ENCODE peak calls at places on chromosomes 7 and 10, in seven cellular contexts. One of them, this sample, is unnamed. For H3K9me2 and H4K20me1, the result is how much of the 10 kb centered on the place peaks cover.

GRCh38 chr7:70372768-70373241 is 759.1 kb upstream of the GALNT17 start:
- DNase-seq in MM.1S: no peak
- DNase-seq in GM23338: no peak
- DNase-seq in hepatocyte: no peak
- DNase-seq in HCT116: no peak
- DNase-seq in PC-9: no peak
- DNase-seq in PC-3: no peak
- DNase-seq in this sample: no peak

GRCh38 chr10:6669269-6669859 is 89.3 kb upstream of the PRKCQ start:
- DNase-seq in MM.1S: peak
- DNase-seq in GM23338: peak
- DNase-seq in hepatocyte: peak
- DNase-seq in HCT116: peak
- DNase-seq in PC-9: no peak
- DNase-seq in PC-3: peak
- DNase-seq in this sample: peak

GRCh38 chr10:29896053-29896452 is 163.3 kb downstream of the JCAD start:
- DNase-seq in MM.1S: no peak
- DNase-seq in GM23338: no peak
- DNase-seq in hepatocyte: no peak
- DNase-seq in HCT116: no peak
- DNase-seq in PC-9: no peak
- DNase-seq in PC-3: no peak
- DNase-seq in this sample: peak

GRCh38 chr10:49050338-49050737 is 65.0 kb downstream of the VSTM4 start:
- DNase-seq in MM.1S: no peak
- DNase-seq in GM23338: no peak
- DNase-seq in hepatocyte: no peak
- DNase-seq in HCT116: no peak
- DNase-seq in PC-9: no peak
- DNase-seq in PC-3: no peak
- DNase-seq in this sample: no peak

GRCh38 chr10:72525689-72526088 is 100.2 kb downstream of the MICU1 start:
- DNase-seq in MM.1S: no peak
- DNase-seq in GM23338: no peak
- DNase-seq in hepatocyte: no peak
- DNase-seq in HCT116: no peak
- DNase-seq in PC-9: no peak
- DNase-seq in PC-3: no peak
- DNase-seq in this sample: no peak

GRCh38 chr10:80491251-80492102 is 37.4 kb downstream of the TSPAN14 start:
- DNase-seq in MM.1S: no peak
- DNase-seq in GM23338: no peak
- DNase-seq in hepatocyte: no peak
- DNase-seq in HCT116: no peak
- DNase-seq in PC-9: no peak
- DNase-seq in PC-3: no peak
- DNase-seq in this sample: no peak

GRCh38 chr10:49534670-49535381 is 4.1 kb downstream of the ERCC6 start:
- DNase-seq in MM.1S: peak
- DNase-seq in GM23338: no peak
- DNase-seq in hepatocyte: no peak
- DNase-seq in HCT116: no peak
- DNase-seq in PC-9: no peak
- DNase-seq in PC-3: peak
- DNase-seq in this sample: peak

GRCh38 chr7:82442492-82443043 is 1.0 kb downstream of the CACNA2D1 start:
- DNase-seq in MM.1S: no peak
- DNase-seq in GM23338: peak
- DNase-seq in hepatocyte: peak
- DNase-seq in HCT116: no peak
- DNase-seq in PC-9: no peak
- DNase-seq in PC-3: no peak
- DNase-seq in this sample: no peak

GRCh38 chr10:98135222-98135899 is 904 bp downstream of the R3HCC1L start:
- DNase-seq in MM.1S: no peak
- DNase-seq in GM23338: peak
- DNase-seq in hepatocyte: no peak
- DNase-seq in HCT116: no peak
- DNase-seq in PC-9: no peak
- DNase-seq in PC-3: no peak
- DNase-seq in this sample: no peak

GRCh38 chr7:80481196-80481884 is 30.5 kb downstream of the GNAT3 start:
- DNase-seq in MM.1S: no peak
- DNase-seq in GM23338: peak
- DNase-seq in hepatocyte: no peak
- DNase-seq in HCT116: no peak
- DNase-seq in PC-9: peak
- DNase-seq in PC-3: peak
- DNase-seq in this sample: peak

GRCh38 chr10:131868436-131868835 is 32.4 kb upstream of the PPP2R2D start:
- DNase-seq in MM.1S: no peak
- DNase-seq in GM23338: no peak
- DNase-seq in hepatocyte: no peak
- DNase-seq in HCT116: no peak
- DNase-seq in PC-9: no peak
- DNase-seq in PC-3: no peak
- DNase-seq in this sample: no peak

GRCh38 chr7:13262929-13263530 is 575.6 kb downstream of the ARL4A start:
- DNase-seq in MM.1S: peak
- DNase-seq in GM23338: peak
- DNase-seq in hepatocyte: peak
- DNase-seq in HCT116: peak
- DNase-seq in PC-9: no peak
- DNase-seq in PC-3: peak
- DNase-seq in this sample: peak

GRCh38 chr7:69439636-69440325 is 158.5 kb upstream of the AUTS2 start:
- DNase-seq in MM.1S: no peak
- DNase-seq in GM23338: no peak
- DNase-seq in hepatocyte: no peak
- DNase-seq in HCT116: no peak
- DNase-seq in PC-9: no peak
- DNase-seq in PC-3: no peak
- DNase-seq in this sample: no peak

GRCh38 chr10:70461397-70462348 is 16.9 kb upstream of the PALD1 start:
- DNase-seq in MM.1S: peak
- DNase-seq in GM23338: peak
- DNase-seq in hepatocyte: peak
- DNase-seq in HCT116: peak
- DNase-seq in PC-9: no peak
- DNase-seq in PC-3: peak
- DNase-seq in this sample: peak

GRCh38 chr7:18019562-18019961 is 8.1 kb downstream of the PRPS1L1 start:
- DNase-seq in MM.1S: no peak
- DNase-seq in GM23338: no peak
- DNase-seq in hepatocyte: peak
- DNase-seq in HCT116: peak
- DNase-seq in PC-9: peak
- DNase-seq in PC-3: peak
- DNase-seq in this sample: peak

GRCh38 chr7:21054427-21055133 is 267.9 kb upstream of the SP8 start:
- DNase-seq in MM.1S: no peak
- DNase-seq in GM23338: no peak
- DNase-seq in hepatocyte: no peak
- DNase-seq in HCT116: no peak
- DNase-seq in PC-9: peak
- DNase-seq in PC-3: peak
- DNase-seq in this sample: peak

GRCh38 chr10:5942001-5942400 is 35.3 kb downstream of the IL15RA start:
- DNase-seq in MM.1S: no peak
- DNase-seq in GM23338: no peak
- DNase-seq in hepatocyte: no peak
- DNase-seq in HCT116: no peak
- DNase-seq in PC-9: no peak
- DNase-seq in PC-3: no peak
- DNase-seq in this sample: no peak

GRCh38 chr7:158078161-158078910 is 509.3 kb downstream of the PTPRN2 start:
- DNase-seq in MM.1S: no peak
- DNase-seq in GM23338: no peak
- DNase-seq in hepatocyte: no peak
- DNase-seq in HCT116: no peak
- DNase-seq in PC-9: no peak
- DNase-seq in PC-3: no peak
- DNase-seq in this sample: no peak

GRCh38 chr7:129502708-129503685 is 666 bp downstream of the SMKR1 start:
- DNase-seq in MM.1S: peak
- DNase-seq in GM23338: peak
- DNase-seq in hepatocyte: peak
- DNase-seq in HCT116: no peak
- DNase-seq in PC-9: no peak
- DNase-seq in PC-3: no peak
- DNase-seq in this sample: no peak

GRCh38 chr7:44847509-44847919 is 373 bp downstream of the H2AZ2 start:
- DNase-seq in MM.1S: peak
- DNase-seq in GM23338: peak
- DNase-seq in hepatocyte: peak
- DNase-seq in HCT116: peak
- DNase-seq in PC-9: peak
- DNase-seq in PC-3: peak
- DNase-seq in this sample: peak

GRCh38 chr7:138077809-138078208 is 1.6 kb downstream of the AKR1D1 start:
- DNase-seq in MM.1S: no peak
- DNase-seq in GM23338: no peak
- DNase-seq in hepatocyte: no peak
- DNase-seq in HCT116: no peak
- DNase-seq in PC-9: peak
- DNase-seq in PC-3: peak
- DNase-seq in this sample: no peak

GRCh38 chr10:124665558-124665957 is 78.6 kb downstream of the FAM53B start:
- DNase-seq in MM.1S: no peak
- DNase-seq in GM23338: no peak
- DNase-seq in hepatocyte: no peak
- DNase-seq in HCT116: no peak
- DNase-seq in PC-9: no peak
- DNase-seq in PC-3: peak
- DNase-seq in this sample: no peak

GRCh38 chr10:124667425-124668130 is 76.6 kb downstream of the FAM53B start:
- DNase-seq in MM.1S: no peak
- DNase-seq in GM23338: no peak
- DNase-seq in hepatocyte: no peak
- DNase-seq in HCT116: no peak
- DNase-seq in PC-9: no peak
- DNase-seq in PC-3: no peak
- DNase-seq in this sample: no peak

GRCh38 chr10:124665091-124665490 is 79.1 kb downstream of the FAM53B start:
- DNase-seq in MM.1S: no peak
- DNase-seq in GM23338: no peak
- DNase-seq in hepatocyte: no peak
- DNase-seq in HCT116: no peak
- DNase-seq in PC-9: no peak
- DNase-seq in PC-3: no peak
- DNase-seq in this sample: no peak

GRCh38 chr10:124666494-124666893 is 77.7 kb downstream of the FAM53B start:
- DNase-seq in MM.1S: no peak
- DNase-seq in GM23338: no peak
- DNase-seq in hepatocyte: no peak
- DNase-seq in HCT116: no peak
- DNase-seq in PC-9: no peak
- DNase-seq in PC-3: no peak
- DNase-seq in this sample: no peak

DNA sequence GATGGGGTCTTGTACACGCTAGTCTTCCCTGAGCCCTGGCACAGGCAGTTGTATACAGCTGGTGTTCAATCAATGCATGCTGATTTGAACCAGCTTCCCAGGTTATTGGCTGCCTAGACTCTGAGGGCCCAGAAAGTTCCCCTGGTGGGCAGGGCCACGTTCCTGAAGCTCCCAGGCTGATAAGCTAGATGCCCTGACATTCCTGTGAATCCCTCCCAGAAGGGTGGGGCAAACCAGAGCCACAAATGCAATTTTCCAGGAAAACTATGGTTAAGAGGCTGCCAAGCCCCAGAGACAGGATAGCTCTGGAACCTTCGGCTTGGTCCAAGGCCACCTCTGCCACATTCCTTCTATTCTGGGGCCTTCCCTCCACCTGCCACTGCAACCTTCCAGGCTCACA is 78.2 kb downstream of the FAM53B start:
- DNase-seq in MM.1S: no peak
- DNase-seq in GM23338: no peak
- DNase-seq in hepatocyte: peak
- DNase-seq in HCT116: no peak
- DNase-seq in PC-9: no peak
- DNase-seq in PC-3: no peak
- DNase-seq in this sample: no peak
- H3K9me2 ChIP-seq in MM.1S: under half
- H3K9me2 ChIP-seq in GM23338: under half
- H3K9me2 ChIP-seq in hepatocyte: under half
- H3K9me2 ChIP-seq in HCT116: under half
- H3K9me2 ChIP-seq in PC-9: under half
- H3K9me2 ChIP-seq in PC-3: under half
- H3K9me2 ChIP-seq in this sample: under half

GRCh38 chr7:74272305-74273038 is 16.7 kb upstream of the CLIP2 start:
- DNase-seq in MM.1S: no peak
- DNase-seq in GM23338: peak
- DNase-seq in hepatocyte: peak
- DNase-seq in HCT116: no peak
- DNase-seq in PC-9: peak
- DNase-seq in PC-3: peak
- DNase-seq in this sample: peak
- TF ChIP-seq EZH2 in MM.1S: no peak
- TF ChIP-seq EZH2 in GM23338: no peak
- TF ChIP-seq EZH2 in hepatocyte: no peak
- TF ChIP-seq EZH2 in HCT116: no peak
- TF ChIP-seq EZH2 in PC-9: no peak
- TF ChIP-seq EZH2 in PC-3: no peak
- TF ChIP-seq EZH2 in this sample: no peak

GRCh38 chr10:12954866-12955265 is 46.6 kb downstream of the CCDC3 start:
- DNase-seq in MM.1S: no peak
- DNase-seq in GM23338: no peak
- DNase-seq in hepatocyte: no peak
- DNase-seq in HCT116: no peak
- DNase-seq in PC-9: no peak
- DNase-seq in PC-3: no peak
- DNase-seq in this sample: no peak
- H4K20me1 ChIP-seq in MM.1S: under half
- H4K20me1 ChIP-seq in GM23338: under half
- H4K20me1 ChIP-seq in hepatocyte: under half
- H4K20me1 ChIP-seq in HCT116: under half
- H4K20me1 ChIP-seq in PC-9: under half
- H4K20me1 ChIP-seq in PC-3: under half
- H4K20me1 ChIP-seq in this sample: under half

DNA sequence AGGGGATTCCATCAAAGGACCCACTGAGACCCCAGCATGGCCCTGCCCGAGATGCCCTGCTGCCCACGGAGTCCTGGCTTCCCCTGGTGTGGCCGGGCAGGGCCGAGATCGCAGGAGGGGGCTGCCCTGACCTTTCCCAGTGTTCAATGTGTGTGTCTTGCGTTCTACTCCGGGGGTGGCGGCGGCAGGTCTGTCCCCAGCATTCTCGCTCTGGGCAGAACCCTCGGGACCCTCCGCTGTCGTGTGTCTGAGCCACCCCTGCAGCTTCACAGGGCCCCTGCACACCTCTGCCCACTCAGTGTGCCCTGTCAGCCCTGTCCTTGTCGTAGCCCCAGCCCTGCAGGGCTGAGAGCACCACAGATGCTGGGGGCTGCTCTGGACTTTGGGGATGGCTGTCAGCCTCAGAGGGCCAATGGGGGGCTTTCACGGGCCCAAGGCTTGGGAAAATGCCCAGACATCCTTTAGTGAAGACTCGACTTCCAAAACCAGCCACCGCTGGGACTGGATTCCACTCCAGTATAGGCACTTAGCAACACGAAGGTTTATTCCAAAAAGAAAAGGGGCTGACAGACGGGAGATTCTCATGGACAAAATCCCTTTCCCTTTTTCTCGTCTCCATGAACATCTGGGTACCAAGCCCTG is 30.0 kb upstream of the KNDC1 start:
- DNase-seq in MM.1S: no peak
- DNase-seq in GM23338: no peak
- DNase-seq in hepatocyte: no peak
- DNase-seq in HCT116: no peak
- DNase-seq in PC-9: no peak
- DNase-seq in PC-3: no peak
- DNase-seq in this sample: no peak
- H3K9me2 ChIP-seq in MM.1S: under half
- H3K9me2 ChIP-seq in GM23338: under half
- H3K9me2 ChIP-seq in hepatocyte: under half
- H3K9me2 ChIP-seq in HCT116: under half
- H3K9me2 ChIP-seq in PC-9: under half
- H3K9me2 ChIP-seq in PC-3: under half
- H3K9me2 ChIP-seq in this sample: under half